ENCODE peak calls at places on chromosomes 6 and 20, in eight cellular contexts. One of them, this sample, is unnamed.

GRCh38 chr6:8269094-8269493 is 166.3 kb downstream of the SLC35B3 start:
- DNase-seq in mesenteric fat pad: no peak
- DNase-seq in activated CD8-positive, alpha-beta memory T cell treated with anti-CD3 and anti-CD28 coated beads for 1 hour: no peak
- DNase-seq in gastrocnemius medialis: no peak
- DNase-seq in adrenal gland: no peak
- DNase-seq in mesendoderm: no peak
- DNase-seq in HT-29: no peak
- DNase-seq in HTR-8/SVneo: no peak
- DNase-seq in this sample: no peak

GRCh38 chr20:16350465-16350864 is 222.8 kb downstream of the KIF16B start:
- DNase-seq in mesenteric fat pad: no peak
- DNase-seq in adrenal gland: no peak
- DNase-seq in HTR-8/SVneo: no peak
- DNase-seq in HT-29: no peak
- DNase-seq in mesendoderm: no peak
- DNase-seq in activated CD8-positive, alpha-beta memory T cell treated with anti-CD3 and anti-CD28 coated beads for 1 hour: no peak
- DNase-seq in gastrocnemius medialis: peak
- DNase-seq in this sample: peak

GRCh38 chr20:33438481-33438880 is 5.1 kb downstream of the SNTA1 start:
- DNase-seq in gastrocnemius medialis: no peak
- DNase-seq in HTR-8/SVneo: no peak
- DNase-seq in mesendoderm: no peak
- DNase-seq in HT-29: no peak
- DNase-seq in adrenal gland: no peak
- DNase-seq in activated CD8-positive, alpha-beta memory T cell treated with anti-CD3 and anti-CD28 coated beads for 1 hour: no peak
- DNase-seq in mesenteric fat pad: no peak
- DNase-seq in this sample: no peak

GRCh38 chr6:116087437-116088027 is 13.1 kb upstream of the NT5DC1 start:
- DNase-seq in gastrocnemius medialis: no peak
- DNase-seq in mesenteric fat pad: no peak
- DNase-seq in HTR-8/SVneo: peak
- DNase-seq in activated CD8-positive, alpha-beta memory T cell treated with anti-CD3 and anti-CD28 coated beads for 1 hour: no peak
- DNase-seq in HT-29: no peak
- DNase-seq in adrenal gland: no peak
- DNase-seq in mesendoderm: no peak
- DNase-seq in this sample: no peak

GRCh38 chr6:151313060-151313459 is 73.3 kb downstream of the AKAP12 start:
- DNase-seq in gastrocnemius medialis: no peak
- DNase-seq in HTR-8/SVneo: no peak
- DNase-seq in mesendoderm: peak
- DNase-seq in HT-29: no peak
- DNase-seq in mesenteric fat pad: no peak
- DNase-seq in adrenal gland: no peak
- DNase-seq in activated CD8-positive, alpha-beta memory T cell treated with anti-CD3 and anti-CD28 coated beads for 1 hour: no peak
- DNase-seq in this sample: no peak

GRCh38 chr20:37977786-37978185 is 55.5 kb downstream of the TTI1 start:
- DNase-seq in HT-29: no peak
- DNase-seq in gastrocnemius medialis: no peak
- DNase-seq in mesenteric fat pad: no peak
- DNase-seq in mesendoderm: no peak
- DNase-seq in HTR-8/SVneo: no peak
- DNase-seq in adrenal gland: peak
- DNase-seq in activated CD8-positive, alpha-beta memory T cell treated with anti-CD3 and anti-CD28 coated beads for 1 hour: no peak
- DNase-seq in this sample: no peak

GRCh38 chr20:58515240-58516212 is at the start of gene APCDD1L:
- DNase-seq in activated CD8-positive, alpha-beta memory T cell treated with anti-CD3 and anti-CD28 coated beads for 1 hour: no peak
- DNase-seq in mesendoderm: peak
- DNase-seq in adrenal gland: no peak
- DNase-seq in HT-29: no peak
- DNase-seq in mesenteric fat pad: peak
- DNase-seq in gastrocnemius medialis: no peak
- DNase-seq in HTR-8/SVneo: peak
- DNase-seq in this sample: peak

GRCh38 chr20:51574248-51575033 is 31.9 kb upstream of the NFATC2 start:
- DNase-seq in gastrocnemius medialis: no peak
- DNase-seq in HT-29: no peak
- DNase-seq in mesendoderm: no peak
- DNase-seq in mesenteric fat pad: no peak
- DNase-seq in adrenal gland: no peak
- DNase-seq in HTR-8/SVneo: no peak
- DNase-seq in activated CD8-positive, alpha-beta memory T cell treated with anti-CD3 and anti-CD28 coated beads for 1 hour: no peak
- DNase-seq in this sample: no peak

GRCh38 chr6:12557760-12558159 is 158.8 kb upstream of the PHACTR1 start:
- DNase-seq in HT-29: no peak
- DNase-seq in mesendoderm: no peak
- DNase-seq in gastrocnemius medialis: no peak
- DNase-seq in mesenteric fat pad: no peak
- DNase-seq in adrenal gland: no peak
- DNase-seq in HTR-8/SVneo: no peak
- DNase-seq in activated CD8-positive, alpha-beta memory T cell treated with anti-CD3 and anti-CD28 coated beads for 1 hour: no peak
- DNase-seq in this sample: no peak

GRCh38 chr20:5153152-5153467 is 26.3 kb downstream of the CDS2 start:
- DNase-seq in mesenteric fat pad: no peak
- DNase-seq in activated CD8-positive, alpha-beta memory T cell treated with anti-CD3 and anti-CD28 coated beads for 1 hour: no peak
- DNase-seq in mesendoderm: no peak
- DNase-seq in HT-29: no peak
- DNase-seq in adrenal gland: no peak
- DNase-seq in HTR-8/SVneo: no peak
- DNase-seq in gastrocnemius medialis: no peak
- DNase-seq in this sample: no peak

GRCh38 chr20:39271205-39271604 is 309.1 kb downstream of the DHX35 start:
- DNase-seq in HT-29: no peak
- DNase-seq in adrenal gland: peak
- DNase-seq in activated CD8-positive, alpha-beta memory T cell treated with anti-CD3 and anti-CD28 coated beads for 1 hour: no peak
- DNase-seq in gastrocnemius medialis: no peak
- DNase-seq in mesendoderm: peak
- DNase-seq in mesenteric fat pad: no peak
- DNase-seq in HTR-8/SVneo: no peak
- DNase-seq in this sample: no peak

GRCh38 chr6:97401533-97401932 is 118.5 kb upstream of the MMS22L start:
- DNase-seq in adrenal gland: no peak
- DNase-seq in HTR-8/SVneo: no peak
- DNase-seq in HT-29: no peak
- DNase-seq in mesendoderm: peak
- DNase-seq in mesenteric fat pad: no peak
- DNase-seq in gastrocnemius medialis: no peak
- DNase-seq in activated CD8-positive, alpha-beta memory T cell treated with anti-CD3 and anti-CD28 coated beads for 1 hour: no peak
- DNase-seq in this sample: no peak

GRCh38 chr6:47029865-47030561 is 12.1 kb downstream of the ADGRF1 start:
- DNase-seq in adrenal gland: no peak
- DNase-seq in HT-29: no peak
- DNase-seq in mesenteric fat pad: no peak
- DNase-seq in HTR-8/SVneo: no peak
- DNase-seq in gastrocnemius medialis: no peak
- DNase-seq in activated CD8-positive, alpha-beta memory T cell treated with anti-CD3 and anti-CD28 coated beads for 1 hour: no peak
- DNase-seq in mesendoderm: no peak
- DNase-seq in this sample: no peak

GRCh38 chr20:891121-892080 is 24.7 kb downstream of the ANGPT4 start:
- DNase-seq in gastrocnemius medialis: peak
- DNase-seq in HTR-8/SVneo: no peak
- DNase-seq in activated CD8-positive, alpha-beta memory T cell treated with anti-CD3 and anti-CD28 coated beads for 1 hour: no peak
- DNase-seq in mesendoderm: no peak
- DNase-seq in adrenal gland: peak
- DNase-seq in HT-29: no peak
- DNase-seq in mesenteric fat pad: no peak
- DNase-seq in this sample: no peak

GRCh38 chr6:21836772-21837460 is 243.4 kb downstream of the SOX4 start:
- DNase-seq in HT-29: no peak
- DNase-seq in mesenteric fat pad: no peak
- DNase-seq in mesendoderm: peak
- DNase-seq in adrenal gland: no peak
- DNase-seq in HTR-8/SVneo: no peak
- DNase-seq in gastrocnemius medialis: no peak
- DNase-seq in activated CD8-positive, alpha-beta memory T cell treated with anti-CD3 and anti-CD28 coated beads for 1 hour: no peak
- DNase-seq in this sample: no peak

This sample was measured in T1000.